ENCODE peak calls at places on chromosomes 1 and 21, in ten cellular contexts. C is stomach, I is Peyer's patch, L is body of pancreas, P is heart left ventricle, D is testis, R is HCT116, K is gastrocnemius medialis, X is spleen, Z is sigmoid colon. N is an unnamed sample. For H3K4me1, the result is how much of the 10 kb centered on the place peaks cover.

GRCh38 chr1:199856381-199856780 is 171.1 kb upstream of the NR5A2 start:
- DNase-seq in C (no peak), I (no peak), L (no peak), P (no peak), D (no peak), R (no peak), K (no peak), X (no peak), Z (no peak), N (no peak)

GRCh38 chr1:40382601-40383000 is 9.1 kb downstream of the SMAP2 start:
- DNase-seq in C (no peak), I (peak), L (peak), P (no peak), D (no peak), R (no peak), K (no peak), X (no peak), Z (no peak), N (no peak)

GRCh38 chr21:21373969-21374368 is 375.8 kb downstream of the NCAM2 start:
- DNase-seq in C (no peak), I (no peak), L (no peak), P (no peak), D (no peak), R (no peak), K (no peak), X (no peak), Z (no peak), N (no peak)

GRCh38 chr1:216531308-216532239 is 108.3 kb upstream of the USH2A start:
- DNase-seq in C (no peak), I (no peak), L (peak), P (no peak), D (peak), R (no peak), K (no peak), X (no peak), Z (no peak), N (peak)

GRCh38 chr1:15295676-15296075 is 48.7 kb downstream of the FHAD1 start:
- DNase-seq in C (no peak), I (no peak), L (no peak), P (no peak), D (no peak), R (no peak), K (no peak), X (no peak), Z (no peak), N (no peak)

GRCh38 chr21:45549670-45550463 is 7.6 kb upstream of the SLC19A1 start:
- DNase-seq in C (no peak), I (peak), L (no peak), P (peak), D (no peak), R (no peak), K (no peak), X (peak), Z (peak), N (peak)

GRCh38 chr1:161727343-161727924 is 6.1 kb downstream of the FCRLB start:
- DNase-seq in C (no peak), I (peak), L (no peak), P (no peak), D (no peak), R (no peak), K (no peak), X (no peak), Z (no peak), N (no peak)

GRCh38 chr1:233981042-233981670 is 76.7 kb downstream of the SLC35F3 start:
- DNase-seq in C (no peak), I (no peak), L (no peak), P (no peak), D (no peak), R (no peak), K (no peak), X (no peak), Z (no peak), N (no peak)

GRCh38 chr1:84570436-84571149 is 3.6 kb downstream of the CTBS start:
- DNase-seq in C (no peak), I (no peak), L (no peak), P (no peak), D (no peak), R (no peak), K (no peak), X (no peak), Z (no peak), N (no peak)

GRCh38 chr1:103110701-103111100 is 2.4 kb upstream of the COL11A1 start:
- DNase-seq in C (no peak), I (no peak), L (no peak), P (no peak), D (no peak), R (no peak), K (no peak), X (no peak), Z (no peak), N (no peak)

GRCh38 chr1:171819946-171820345 is 21.4 kb upstream of the DNM3 start:
- DNase-seq in C (no peak), I (no peak), L (no peak), P (no peak), D (no peak), R (no peak), K (no peak), X (no peak), Z (no peak), N (no peak)

GRCh38 chr1:67889940-67890567 is 56.8 kb upstream of the GNG12 start:
- DNase-seq in C (no peak), I (no peak), L (no peak), P (no peak), D (no peak), R (peak), K (no peak), X (no peak), Z (no peak), N (no peak)

GRCh38 chr1:59779949-59780348 is 34.8 kb upstream of the HOOK1 start:
- DNase-seq in C (no peak), I (no peak), L (peak), P (no peak), D (no peak), R (no peak), K (no peak), X (no peak), Z (no peak), N (no peak)

GRCh38 chr1:160377585-160378206 is 10.8 kb downstream of the NHLH1 start:
- DNase-seq in C (no peak), I (no peak), L (no peak), P (no peak), D (no peak), R (no peak), K (no peak), X (no peak), Z (no peak), N (no peak)

GRCh38 chr1:109570414-109570813 is 22.0 kb downstream of the GNAI3 start:
- DNase-seq in C (no peak), I (no peak), L (no peak), P (no peak), D (no peak), R (no peak), K (no peak), X (no peak), Z (no peak), N (no peak)

GRCh38 chr1:210232524-210233215 is at the start of gene SERTAD4:
- DNase-seq in C (peak), I (no peak), L (peak), P (peak), D (no peak), R (peak), K (no peak), X (no peak), Z (peak), N (no peak)

GRCh38 chr1:11529763-11530730 is 51.1 kb downstream of the DISP3 start:
- DNase-seq in C (peak), I (no peak), L (no peak), P (no peak), D (no peak), R (no peak), K (no peak), X (peak), Z (no peak), N (no peak)

GRCh38 chr1:6962390-6962955 is 177.2 kb downstream of the CAMTA1 start:
- DNase-seq in C (peak), I (peak), L (peak), P (peak), D (peak), R (peak), K (no peak), X (no peak), Z (peak), N (peak)
- H3K4me3 ChIP-seq in C (peak), I (no peak), L (no peak), P (no peak), D (peak), R (peak), K (peak), X (no peak), Z (no peak), N (no peak)

GRCh38 chr1:54287176-54287650 is 87.2 kb downstream of the MRPL37 start:
- DNase-seq in C (peak), I (peak), L (peak), P (peak), D (peak), R (no peak), K (peak), X (peak), Z (peak), N (no peak)

GRCh38 chr1:54290443-54291184 is 90.6 kb downstream of the MRPL37 start:
- DNase-seq in C (peak), I (peak), L (peak), P (no peak), D (no peak), R (no peak), K (no peak), X (no peak), Z (no peak), N (no peak)

GRCh38 chr1:54289939-54290233 is 89.9 kb downstream of the MRPL37 start:
- DNase-seq in C (no peak), I (no peak), L (no peak), P (no peak), D (no peak), R (no peak), K (no peak), X (no peak), Z (no peak), N (no peak)

GRCh38 chr1:54287821-54288220 is 87.9 kb downstream of the MRPL37 start:
- DNase-seq in C (no peak), I (no peak), L (no peak), P (no peak), D (no peak), R (no peak), K (peak), X (no peak), Z (peak), N (no peak)

DNA sequence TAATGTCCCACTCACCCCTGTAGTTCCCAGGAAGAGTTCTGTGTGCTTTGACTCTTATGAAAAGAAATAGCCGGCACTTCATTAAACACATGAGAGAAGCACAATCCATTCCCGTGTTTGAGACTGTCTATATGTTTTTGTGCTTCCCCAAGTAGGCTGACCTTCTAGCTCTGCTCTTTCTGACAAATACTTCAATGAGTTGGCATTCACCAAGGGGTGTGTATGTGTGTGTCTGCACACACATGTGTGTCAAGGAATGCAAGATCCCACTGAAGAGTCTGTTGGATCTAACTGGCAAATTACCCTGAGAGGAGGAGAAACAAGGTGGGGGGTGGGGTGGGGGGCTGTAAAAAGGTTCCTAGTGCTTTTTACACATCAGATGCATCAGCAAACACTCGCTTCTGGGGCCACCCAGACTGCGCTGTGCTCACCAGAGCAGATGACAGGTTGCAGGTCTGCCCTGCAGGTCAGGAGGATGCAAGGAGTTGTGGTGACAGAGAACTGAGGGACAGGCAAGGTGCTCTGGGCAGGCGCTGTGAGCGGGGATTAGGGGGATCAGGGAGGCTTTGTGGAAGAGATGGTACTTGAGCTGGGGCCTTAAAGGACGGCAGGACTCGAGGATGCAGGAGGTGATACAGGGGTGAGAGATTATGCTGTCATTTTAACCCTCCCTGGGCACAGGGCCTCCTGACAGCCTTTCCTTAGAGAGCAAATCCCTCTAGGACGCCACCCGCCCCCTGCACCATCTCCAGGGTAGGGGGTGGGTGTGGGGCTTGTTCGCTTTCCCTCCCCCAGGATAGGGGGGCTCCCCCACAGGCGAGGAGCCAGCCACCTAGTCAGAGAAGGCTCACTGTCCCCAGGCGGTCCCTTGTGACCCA is 89.3 kb downstream of the MRPL37 start:
- DNase-seq in C (no peak), I (no peak), L (no peak), P (no peak), D (no peak), R (no peak), K (no peak), X (no peak), Z (no peak), N (no peak)
- H3K4me1 ChIP-seq in C (half or more), I (under half), L (under half), P (half or more), D (half or more), R (under half), K (half or more), X (under half), Z (half or more), N (under half)

DNA sequence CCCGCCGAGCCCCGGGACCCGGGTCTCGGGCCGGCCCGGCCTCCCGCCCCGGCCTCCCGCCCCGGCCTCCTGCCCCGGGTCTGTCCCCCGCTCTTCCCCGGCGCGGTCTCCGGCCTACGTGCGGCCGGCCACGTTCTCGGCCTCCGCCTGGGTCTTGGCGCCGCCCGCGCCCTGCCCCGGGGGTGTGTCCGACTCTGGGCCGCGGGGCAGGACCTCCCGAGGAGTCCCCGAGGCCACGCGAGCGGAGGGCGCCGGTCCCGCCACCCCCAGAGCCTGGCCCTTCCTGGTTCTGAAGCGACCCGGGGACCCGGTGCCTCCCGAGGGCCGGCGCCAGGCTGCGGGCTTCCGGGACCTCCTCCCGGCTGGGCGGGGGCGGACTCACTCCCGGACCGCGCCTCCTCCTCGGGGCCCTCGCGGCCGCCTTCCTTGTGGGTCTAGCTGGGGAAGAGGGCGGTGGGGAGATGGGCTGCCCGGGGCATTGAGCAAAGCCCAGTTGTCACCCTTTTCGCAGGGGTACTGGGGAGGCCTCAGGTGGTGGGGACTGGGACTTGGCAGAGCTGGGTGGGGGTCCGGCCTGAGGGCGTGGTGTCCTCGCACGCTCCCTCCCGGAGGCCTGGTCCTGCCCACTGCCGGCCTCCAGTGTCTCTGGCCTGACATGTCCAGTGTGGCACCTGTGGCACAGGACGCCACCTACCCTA is 558 bp downstream of the PFKL start:
- DNase-seq in C (peak), I (peak), L (peak), P (peak), D (peak), R (no peak), K (no peak), X (peak), Z (peak), N (peak)
- TF ChIP-seq POLR2A in C (no peak), I (peak), L (peak), P (peak), D (no peak), R (no peak), K (peak), X (no peak), Z (no peak), N (peak)

GRCh38 chr1:46533179-46533864 is 18.1 kb downstream of the KNCN start:
- DNase-seq in C (no peak), I (no peak), L (peak), P (no peak), D (peak), R (no peak), K (no peak), X (peak), Z (no peak), N (no peak)

GRCh38 chr1:46530791-46531409 is 20.5 kb downstream of the KNCN start:
- DNase-seq in C (no peak), I (no peak), L (no peak), P (no peak), D (no peak), R (no peak), K (no peak), X (no peak), Z (no peak), N (no peak)

GRCh38 chr1:46530311-46530710 is 21.1 kb downstream of the KNCN start:
- DNase-seq in C (no peak), I (no peak), L (no peak), P (no peak), D (no peak), R (no peak), K (no peak), X (no peak), Z (no peak), N (no peak)

GRCh38 chr1:46532095-46532494 is 19.4 kb downstream of the KNCN start:
- DNase-seq in C (no peak), I (no peak), L (no peak), P (no peak), D (no peak), R (no peak), K (no peak), X (no peak), Z (no peak), N (no peak)

DNA sequence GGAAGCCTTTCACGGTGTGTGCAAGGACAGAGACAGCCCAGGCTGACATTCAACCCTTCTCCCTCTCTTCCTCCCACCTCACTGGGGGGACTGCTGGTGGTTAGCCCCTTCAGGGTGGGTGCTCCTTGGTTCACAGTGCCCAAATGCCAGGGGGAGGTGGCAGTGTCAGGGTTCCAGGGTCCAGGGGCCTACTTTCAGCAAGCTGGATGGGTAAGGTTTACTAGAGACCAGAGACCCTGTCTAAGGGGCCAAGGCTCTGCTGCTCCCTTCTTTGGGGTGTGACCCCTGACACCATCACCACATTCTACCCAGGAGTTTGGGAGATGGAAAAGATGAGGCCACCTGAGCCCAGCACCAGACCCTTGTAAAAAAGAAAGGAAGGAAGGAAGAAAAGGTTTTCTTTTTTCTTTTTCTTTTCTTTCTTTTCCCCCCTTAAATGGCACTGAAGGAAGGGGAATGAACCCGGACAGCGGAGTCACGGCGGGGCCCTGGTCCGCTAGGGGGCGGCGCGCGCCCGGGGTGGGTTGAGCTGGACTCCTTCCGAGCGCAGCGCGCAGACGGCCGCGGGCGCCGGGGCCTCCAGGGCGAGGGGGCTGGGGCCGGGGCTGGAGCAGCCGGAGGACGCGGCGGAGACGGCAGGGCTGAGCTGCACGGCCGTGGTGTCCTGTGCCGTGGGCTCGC is 18.8 kb downstream of the KNCN start:
- DNase-seq in C (peak), I (peak), L (peak), P (peak), D (peak), R (no peak), K (peak), X (peak), Z (peak), N (no peak)
- H3K4me3 ChIP-seq in C (peak), I (peak), L (no peak), P (peak), D (peak), R (no peak), K (peak), X (peak), Z (no peak), N (no peak)

DNA sequence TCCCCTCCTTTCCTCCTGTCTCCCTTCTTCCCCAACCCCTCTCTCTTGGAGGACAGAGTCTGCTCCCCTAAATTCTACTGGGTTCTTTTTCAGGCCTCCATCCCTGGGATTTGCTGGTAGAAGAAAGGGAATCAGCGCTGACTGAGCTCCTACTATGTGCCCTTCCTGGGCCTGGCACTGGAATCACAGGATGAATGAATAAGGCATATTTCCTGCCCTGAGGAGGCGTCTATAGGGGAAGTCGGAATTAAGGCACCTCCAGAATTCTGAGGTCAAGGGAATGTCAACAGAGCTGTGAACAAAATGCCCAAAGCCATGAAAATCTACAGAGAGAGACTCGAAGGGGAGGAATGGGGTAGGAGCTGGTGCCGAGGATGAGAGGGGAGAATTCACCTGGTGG is 17.4 kb upstream of the BTG2 start:
- DNase-seq in C (no peak), I (no peak), L (no peak), P (no peak), D (no peak), R (no peak), K (no peak), X (no peak), Z (no peak), N (no peak)
- H3K4me1 ChIP-seq in C (half or more), I (half or more), L (half or more), P (half or more), D (under half), R (under half), K (half or more), X (half or more), Z (under half), N (under half)

GRCh38 chr1:153670859-153671622 is at the start of gene ILF2:
- DNase-seq in C (peak), I (peak), L (peak), P (peak), D (peak), R (peak), K (peak), X (peak), Z (peak), N (peak)
- TF ChIP-seq POLR2A in C (peak), I (peak), L (peak), P (peak), D (peak), R (peak), K (peak), X (no peak), Z (peak), N (peak)